ENCODE peak calls at places on chromosomes 6 and 20, in eight cellular contexts. M is BJ, L is epithelial cell of proximal tubule, E is foreskin fibroblast, K is MG63, V is BE2C, Y is fibroblast of mammary gland, W is tibial nerve. B is an unnamed sample.

GRCh38 chr6:44131880-44132279 is 4.5 kb downstream of the TMEM63B start:
- DNase-seq in K (no peak), M (no peak), E (no peak), W (no peak), V (no peak), L (no peak), Y (no peak), B (no peak)

GRCh38 chr20:5714261-5715041 is 35.8 kb upstream of the SHLD1 start:
- DNase-seq in K (no peak), M (no peak), W (no peak), L (no peak), E (no peak), Y (no peak), V (no peak), B (peak)

GRCh38 chr20:38645980-38646858 is 44.6 kb downstream of the ARHGAP40 start:
- DNase-seq in E (peak), V (peak), W (no peak), Y (peak), L (no peak), K (peak), M (no peak), B (peak)

GRCh38 chr20:44576297-44576696 is 6.1 kb upstream of the PKIG start:
- DNase-seq in L (no peak), E (peak), W (no peak), M (no peak), K (peak), Y (peak), V (no peak), B (no peak)

GRCh38 chr20:44187054-44187762 is at the start of gene JPH2:
- DNase-seq in K (peak), E (peak), V (peak), Y (peak), L (peak), M (peak), W (no peak), B (no peak)

GRCh38 chr20:57210054-57210910 is 56.2 kb downstream of the BMP7 start:
- DNase-seq in L (no peak), E (no peak), M (no peak), Y (no peak), W (no peak), V (no peak), K (no peak), B (no peak)

GRCh38 chr6:6319947-6320811 is at the start of gene F13A1:
- DNase-seq in V (no peak), L (no peak), W (no peak), E (no peak), M (no peak), Y (no peak), K (no peak), B (no peak)

GRCh38 chr6:121516331-121516730 is 80.9 kb downstream of the GJA1 start:
- DNase-seq in M (no peak), L (no peak), W (no peak), K (no peak), E (no peak), Y (peak), V (no peak), B (no peak)

GRCh38 chr20:21125072-21125848 is 622 bp upstream of the KIZ start:
- DNase-seq in E (peak), W (no peak), V (peak), M (peak), L (peak), K (peak), Y (peak), B (no peak)

GRCh38 chr6:78526432-78526831 is 340.9 kb upstream of the IRAK1BP1 start:
- DNase-seq in E (no peak), K (no peak), Y (no peak), M (no peak), W (no peak), V (no peak), L (no peak), B (no peak)

GRCh38 chr6:35311390-35312075 is 13.9 kb downstream of the DEF6 start:
- DNase-seq in W (no peak), L (no peak), V (no peak), E (no peak), Y (no peak), M (no peak), K (no peak), B (peak)

GRCh38 chr20:48309293-48309692 is 518.5 kb downstream of the PREX1 start:
- DNase-seq in M (no peak), E (no peak), L (no peak), W (no peak), Y (no peak), V (no peak), K (no peak), B (no peak)

GRCh38 chr6:11714116-11714797 is 64.3 kb downstream of the ADTRP start:
- DNase-seq in W (no peak), V (no peak), K (no peak), E (no peak), Y (no peak), L (no peak), M (no peak), B (no peak)

GRCh38 chr6:149228276-149228962 is 89.1 kb upstream of the TAB2 start:
- DNase-seq in L (no peak), V (peak), E (no peak), W (no peak), K (no peak), M (no peak), Y (no peak), B (no peak)

GRCh38 chr6:10429638-10430427 is 15.0 kb upstream of the TFAP2A start:
- DNase-seq in E (peak), L (no peak), V (no peak), K (no peak), W (no peak), Y (peak), M (no peak), B (no peak)

GRCh38 chr20:46712056-46712636 is 2.7 kb downstream of the SLC2A10 start:
- DNase-seq in W (no peak), M (no peak), Y (no peak), L (no peak), E (no peak), K (no peak), V (no peak), B (no peak)

GRCh38 chr20:46708172-46708860 is 1.1 kb upstream of the SLC2A10 start:
- DNase-seq in W (no peak), K (no peak), Y (no peak), L (no peak), M (no peak), V (no peak), E (no peak), B (no peak)

GRCh38 chr20:46709459-46710148 is at the start of gene SLC2A10:
- DNase-seq in L (no peak), K (peak), Y (peak), E (peak), V (peak), M (no peak), W (peak), B (no peak)

GRCh38 chr20:46709055-46709458 is 392 bp upstream of the SLC2A10 start:
- DNase-seq in E (no peak), K (no peak), Y (no peak), W (no peak), L (no peak), M (no peak), V (no peak), B (no peak)

GRCh38 chr20:46710149-46710913 is 882 bp downstream of the SLC2A10 start:
- DNase-seq in E (peak), V (no peak), K (no peak), W (no peak), L (no peak), M (no peak), Y (no peak), B (no peak)
- H3K4me3 ChIP-seq in E (peak), V (peak), K (peak), W (peak), L (peak), M (peak), Y (peak), B (no peak)

DNA sequence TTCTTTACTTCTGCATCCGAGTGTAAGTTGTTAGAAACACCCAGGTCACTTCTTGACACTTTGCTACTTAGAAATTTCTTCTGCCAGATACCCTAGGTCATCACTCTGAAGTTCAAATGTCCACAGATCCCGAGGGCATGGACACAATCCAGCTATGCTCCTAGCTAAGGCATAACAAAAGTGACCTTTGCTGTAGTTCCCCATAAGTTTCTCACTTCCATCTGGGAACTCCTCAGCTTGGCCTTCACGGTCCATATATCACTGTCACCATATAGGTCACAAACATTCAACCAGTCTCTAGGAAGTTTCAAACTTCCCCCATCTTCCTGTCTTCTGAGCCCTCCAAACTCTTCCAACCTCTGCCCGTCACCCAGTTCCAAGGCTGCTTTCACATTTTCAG is 65.3 kb downstream of the IRF4 start:
- DNase-seq in W (no peak), K (no peak), E (no peak), Y (no peak), L (no peak), V (no peak), M (no peak), B (no peak)
- H3K4me3 ChIP-seq in W (no peak), K (no peak), E (no peak), Y (no peak), L (no peak), V (no peak), M (no peak), B (no peak)

GRCh38 chr6:125986956-125987617 is 747 bp downstream of the TRMT11 start:
- DNase-seq in V (no peak), M (no peak), L (no peak), K (no peak), W (no peak), E (peak), Y (peak), B (no peak)

GRCh38 chr6:125986295-125986955 is at the start of gene TRMT11:
- DNase-seq in K (peak), E (peak), M (no peak), W (peak), L (no peak), Y (peak), V (peak), B (peak)

GRCh38 chr6:125989631-125990030 is 3.3 kb downstream of the TRMT11 start:
- DNase-seq in E (no peak), M (no peak), V (no peak), L (no peak), W (no peak), Y (peak), K (no peak), B (no peak)

GRCh38 chr6:125985967-125986294 is 409 bp upstream of the TRMT11 start:
- DNase-seq in W (no peak), Y (no peak), L (no peak), M (no peak), K (no peak), V (no peak), E (no peak), B (no peak)

GRCh38 chr6:125988280-125988679 is 1.9 kb downstream of the TRMT11 start:
- DNase-seq in M (no peak), L (no peak), K (no peak), W (no peak), E (no peak), V (no peak), Y (no peak), B (no peak)
- H3K4me3 ChIP-seq in M (no peak), L (no peak), K (no peak), W (no peak), E (no peak), V (no peak), Y (no peak), B (no peak)

DNA sequence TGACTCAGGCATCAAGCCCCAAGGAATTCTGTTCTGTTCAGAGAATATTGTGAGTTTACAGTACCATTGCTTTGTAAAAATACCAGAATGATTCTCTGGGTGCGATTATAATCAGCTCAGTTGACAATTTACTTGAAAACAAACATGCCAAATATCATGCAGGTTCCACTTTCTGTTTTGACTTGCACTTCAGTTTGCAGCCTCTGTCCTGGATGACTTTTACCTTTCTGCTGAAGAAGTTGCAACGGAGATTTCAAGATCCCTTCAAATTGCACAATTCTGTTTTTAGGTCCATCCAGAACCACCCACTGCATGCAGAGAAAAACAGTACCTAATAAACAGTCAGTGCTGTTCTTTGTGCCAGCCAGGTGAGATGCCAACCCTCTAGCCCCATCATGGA is 3.4 kb downstream of the CD40 start:
- DNase-seq in W (no peak), L (no peak), E (peak), Y (no peak), K (no peak), V (no peak), M (no peak), B (no peak)
- H3K4me3 ChIP-seq in W (no peak), L (no peak), E (no peak), Y (no peak), K (no peak), V (no peak), M (no peak), B (no peak)

GRCh38 chr6:141955621-141956020 is 177.1 kb upstream of the GJE1 start:
- DNase-seq in L (no peak), V (no peak), M (no peak), K (no peak), Y (no peak), W (no peak), E (no peak), B (no peak)
- H3K4me3 ChIP-seq in L (no peak), V (no peak), M (no peak), K (no peak), Y (no peak), W (no peak), E (no peak), B (no peak)

B was measured in effector memory CD4-positive, alpha-beta T cell.